ENCODE peak calls at places on chromosomes 1 and 21, in nine cellular contexts. X is GM03348; J is cardiac muscle cell; Z is MCF 10A; S is CD8-positive, alpha-beta T cell; W is MG63; Y is cardiac septum; A is activated CD4-positive, CD25-positive, alpha-beta regulatory T cell treated with anti-CD3 and anti-CD28 coated beads, Interleukin-2, amount 50 U/mL, for 72 hours; G is HuH-7.5. I is an unnamed sample.
A peak's percentile ranks its signal among the peaks of the same experiment; 100 is the strongest.

GRCh38 chr21:43206231-43207042 is 37.6 kb downstream of the CRYAA start:
- DNase-seq in Z (no peak), A (no peak), X (no peak), W (no peak), J (no peak), G (no peak), S (no peak), Y (no peak), I (no peak)

GRCh38 chr1:212291505-212292134 is 6.4 kb downstream of the PPP2R5A start:
- DNase-seq in Y (no peak), X (peak; percentile 45), G (peak; percentile 54), A (no peak), S (no peak), J (peak; percentile 67), W (no peak), Z (peak; percentile 85), I (peak; percentile 17)

GRCh38 chr1:201019321-201019977 is 4.1 kb downstream of the KIF21B start:
- DNase-seq in J (no peak), Z (peak; percentile 98), Y (peak; percentile 93), W (peak; percentile 75), S (peak; percentile 84), G (peak; percentile 70), X (peak; percentile 49), A (peak; percentile 83), I (no peak)

GRCh38 chr1:47938556-47938955 is 58.6 kb downstream of the TRABD2B start:
- DNase-seq in X (no peak), S (no peak), Z (no peak), J (no peak), Y (no peak), A (no peak), G (no peak), W (peak; percentile 77), I (no peak)

GRCh38 chr1:51120629-51121028 is 18.6 kb downstream of the C1orf185 start:
- DNase-seq in X (no peak), Y (no peak), S (no peak), A (no peak), J (no peak), G (no peak), Z (no peak), W (no peak), I (no peak)

GRCh38 chr1:164466001-164466421 is 93.0 kb upstream of the PBX1 start:
- DNase-seq in S (no peak), A (no peak), W (no peak), X (no peak), J (no peak), Z (no peak), Y (no peak), G (no peak), I (no peak)

GRCh38 chr1:247487057-247487456 is 29.2 kb upstream of the OR2B11 start:
- DNase-seq in G (peak; percentile 11), S (peak; percentile 34), W (no peak), A (no peak), X (peak; percentile 35), J (peak; percentile 49), Z (peak; percentile 76), Y (no peak), I (peak; percentile 10)

GRCh38 chr1:210647406-210648333 is 319.0 kb downstream of the HHAT start:
- DNase-seq in W (peak; percentile 9), Y (no peak), S (no peak), J (no peak), Z (peak; percentile 21), X (peak; percentile 36), A (no peak), G (no peak), I (no peak)

GRCh38 chr21:46634427-46634826 is 1.0 kb upstream of the PRMT2 start:
- DNase-seq in Z (no peak), G (no peak), X (no peak), A (no peak), J (no peak), S (no peak), W (no peak), Y (no peak), I (no peak)

GRCh38 chr1:178397678-178398077 is 99.1 kb downstream of the CLEC20A start:
- DNase-seq in J (no peak), S (no peak), Z (peak; percentile 84), X (no peak), W (peak; percentile 49), Y (no peak), G (no peak), A (no peak), I (no peak)

GRCh38 chr1:214004014-214004413 is 16.2 kb downstream of the PROX1 start:
- DNase-seq in S (no peak), X (no peak), G (no peak), A (no peak), W (no peak), J (no peak), Z (no peak), Y (no peak), I (no peak)

GRCh38 chr1:3673381-3674099 is 21.2 kb downstream of the TP73 start:
- DNase-seq in Z (no peak), X (no peak), A (no peak), J (no peak), W (no peak), S (no peak), G (no peak), Y (no peak), I (no peak)

GRCh38 chr1:20153000-20153418 is 13.9 kb downstream of the PLA2G2F start:
- DNase-seq in A (no peak), W (no peak), Z (no peak), Y (peak; percentile 71), G (no peak), J (no peak), S (no peak), X (peak; percentile 60), I (peak; percentile 26)

GRCh38 chr21:42527489-42528158 is 14.0 kb downstream of the SLC37A1 start:
- DNase-seq in S (peak; percentile 59), Z (no peak), G (no peak), W (no peak), X (no peak), J (no peak), Y (no peak), A (no peak), I (no peak)

GRCh38 chr1:36537190-36537768 is 54.6 kb upstream of the CSF3R start:
- DNase-seq in W (no peak), S (no peak), J (no peak), G (no peak), Z (no peak), X (no peak), Y (no peak), A (no peak), I (no peak)

GRCh38 chr1:25651824-25652741 is 35.5 kb downstream of the MAN1C1 start:
- DNase-seq in G (no peak), Z (no peak), A (no peak), W (no peak), J (no peak), Y (no peak), X (no peak), S (no peak), I (peak; percentile 33)

GRCh38 chr1:32627596-32628162 is 22.7 kb downstream of the ZBTB8OS start:
- DNase-seq in A (no peak), Z (no peak), Y (no peak), X (no peak), S (no peak), G (no peak), J (no peak), W (no peak), I (no peak)

GRCh38 chr1:201104141-201104540 is 8.1 kb downstream of the CACNA1S start:
- DNase-seq in W (no peak), G (no peak), S (no peak), Z (no peak), X (no peak), J (no peak), A (no peak), Y (no peak), I (no peak)

GRCh38 chr1:31618916-31619846 is 1.7 kb downstream of the HCRTR1 start:
- DNase-seq in X (no peak), A (no peak), W (no peak), S (no peak), J (no peak), Z (no peak), Y (no peak), G (no peak), I (no peak)

GRCh38 chr1:236059011-236059410 is 5.9 kb downstream of the NID1 start:
- DNase-seq in G (no peak), Y (no peak), W (no peak), S (no peak), A (no peak), J (no peak), X (no peak), Z (no peak), I (no peak)

GRCh38 chr1:200107004-200107470 is 79.5 kb downstream of the NR5A2 start:
- DNase-seq in G (no peak), A (no peak), Z (no peak), Y (no peak), X (no peak), J (no peak), W (no peak), S (no peak), I (no peak)

GRCh38 chr1:189567890-189568289 is 909.8 kb downstream of the BRINP3 start:
- DNase-seq in A (no peak), X (no peak), Y (no peak), J (no peak), G (no peak), S (no peak), W (no peak), Z (no peak), I (no peak)

GRCh38 chr21:42343556-42343955 is 7.2 kb downstream of the TFF2 start:
- DNase-seq in W (no peak), X (no peak), J (no peak), Z (no peak), Y (no peak), S (no peak), A (peak; percentile 21), G (no peak), I (no peak)

GRCh38 chr1:232657426-232657825 is 27.5 kb upstream of the SIPA1L2 start:
- DNase-seq in G (no peak), S (no peak), Y (no peak), X (no peak), A (no peak), J (no peak), W (no peak), Z (peak; percentile 18), I (no peak)

GRCh38 chr1:70627910-70628309 is 216.8 kb downstream of the CTH start:
- DNase-seq in S (no peak), J (no peak), Z (peak; percentile 83), X (no peak), W (no peak), G (no peak), A (no peak), Y (no peak), I (no peak)

GRCh38 chr1:23196627-23197328 is 20.5 kb downstream of the HTR1D start:
- DNase-seq in G (no peak), S (no peak), A (no peak), Z (peak; percentile 92), Y (no peak), X (peak; percentile 88), W (peak; percentile 77), J (no peak), I (no peak)

GRCh38 chr1:8674912-8675311 is 142.5 kb downstream of the RERE start:
- DNase-seq in X (no peak), S (no peak), W (no peak), J (no peak), G (no peak), Z (peak; percentile 34), Y (no peak), A (no peak), I (no peak)

GRCh38 chr1:204432708-204433107 is 21.1 kb upstream of the PPP1R15B start:
- DNase-seq in S (no peak), W (no peak), A (no peak), J (no peak), Z (no peak), Y (no peak), X (no peak), G (no peak), I (no peak)

GRCh38 chr1:3068400-3069361 is at the start of gene PRDM16:
- DNase-seq in X (peak; percentile 67), J (peak; percentile 84), Z (no peak), S (no peak), A (no peak), Y (peak; percentile 77), W (peak; percentile 66), G (peak; percentile 84), I (no peak)

GRCh38 chr1:1156140-1157032 is 17.3 kb upstream of the TTLL10 start:
- DNase-seq in A (no peak), W (no peak), S (no peak), G (no peak), Y (no peak), J (no peak), Z (no peak), X (no peak), I (no peak)

GRCh38 chr1:29415156-29415830 is 179.0 kb downstream of the PTPRU start:
- DNase-seq in J (peak; percentile 61), A (no peak), X (no peak), W (no peak), S (no peak), G (peak; percentile 29), Z (peak; percentile 41), Y (peak; percentile 57), I (no peak)

I was measured in cerebellum.